ENCODE peak calls at places on chromosomes 4 and X, in four cellular contexts. G is K562, U is GM12878, Y is HL-60. J is an unnamed sample.

GRCh38 chr4:184845367-184846011 is 19.7 kb upstream of the ACSL1 start:
- DNase-seq in G (no peak), U (no peak), Y (no peak), J (no peak)

GRCh38 chr4:122855491-122855890 is 28.9 kb downstream of the FGF2 start:
- DNase-seq in G (no peak), U (no peak), Y (no peak), J (no peak)

GRCh38 chr4:5874811-5875465 is 17.9 kb downstream of the CRMP1 start:
- DNase-seq in G (no peak), U (no peak), Y (no peak), J (no peak)

GRCh38 chrX:40855932-40856515 is 120.7 kb upstream of the MED14 start:
- DNase-seq in G (no peak), U (no peak), Y (no peak), J (no peak)

GRCh38 chr4:167964766-167965373 is 127.5 kb upstream of the ANXA10 start:
- DNase-seq in G (no peak), U (no peak), Y (no peak), J (no peak)

GRCh38 chr4:23789765-23790164 is 100.1 kb downstream of the PPARGC1A start:
- DNase-seq in G (no peak), U (no peak), Y (no peak), J (no peak)

GRCh38 chr4:14862881-14863280 is 139.4 kb upstream of the CPEB2 start:
- DNase-seq in G (peak), U (no peak), Y (no peak), J (no peak)

GRCh38 chrX:107715331-107716044 is 60.1 kb downstream of the TSC22D3 start:
- DNase-seq in G (no peak), U (no peak), Y (no peak), J (no peak)

GRCh38 chr4:71236226-71236625 is 102.6 kb upstream of the SLC4A4 start:
- DNase-seq in G (no peak), U (no peak), Y (no peak), J (no peak)

GRCh38 chr4:71237626-71238025 is 101.2 kb upstream of the SLC4A4 start:
- DNase-seq in G (no peak), U (no peak), Y (no peak), J (no peak)

GRCh38 chr4:71232846-71233245 is 106.0 kb upstream of the SLC4A4 start:
- DNase-seq in G (no peak), U (no peak), Y (no peak), J (no peak)

GRCh38 chr4:71231753-71232420 is 106.9 kb upstream of the SLC4A4 start:
- DNase-seq in G (no peak), U (no peak), Y (no peak), J (no peak)

GRCh38 chr4:71235321-71236206 is 103.3 kb upstream of the SLC4A4 start:
- DNase-seq in G (no peak), U (no peak), Y (no peak), J (no peak)
- TF ChIP-seq POLR2AphosphoS5 in G (no peak), U (no peak), Y (no peak), J (no peak)

GRCh38 chr4:107991945-107992625 is 2.4 kb downstream of the HADH start:
- DNase-seq in G (no peak), U (no peak), Y (no peak), J (no peak)

GRCh38 chr4:107989537-107990386 is at the start of gene HADH:
- DNase-seq in G (peak), U (peak), Y (peak), J (peak)

GRCh38 chr4:107989162-107989536 is 540 bp upstream of the HADH start:
- DNase-seq in G (no peak), U (no peak), Y (no peak), J (no peak)

GRCh38 chr4:107988763-107989035 is 990 bp upstream of the HADH start:
- DNase-seq in G (no peak), U (no peak), Y (no peak), J (no peak)

DNA sequence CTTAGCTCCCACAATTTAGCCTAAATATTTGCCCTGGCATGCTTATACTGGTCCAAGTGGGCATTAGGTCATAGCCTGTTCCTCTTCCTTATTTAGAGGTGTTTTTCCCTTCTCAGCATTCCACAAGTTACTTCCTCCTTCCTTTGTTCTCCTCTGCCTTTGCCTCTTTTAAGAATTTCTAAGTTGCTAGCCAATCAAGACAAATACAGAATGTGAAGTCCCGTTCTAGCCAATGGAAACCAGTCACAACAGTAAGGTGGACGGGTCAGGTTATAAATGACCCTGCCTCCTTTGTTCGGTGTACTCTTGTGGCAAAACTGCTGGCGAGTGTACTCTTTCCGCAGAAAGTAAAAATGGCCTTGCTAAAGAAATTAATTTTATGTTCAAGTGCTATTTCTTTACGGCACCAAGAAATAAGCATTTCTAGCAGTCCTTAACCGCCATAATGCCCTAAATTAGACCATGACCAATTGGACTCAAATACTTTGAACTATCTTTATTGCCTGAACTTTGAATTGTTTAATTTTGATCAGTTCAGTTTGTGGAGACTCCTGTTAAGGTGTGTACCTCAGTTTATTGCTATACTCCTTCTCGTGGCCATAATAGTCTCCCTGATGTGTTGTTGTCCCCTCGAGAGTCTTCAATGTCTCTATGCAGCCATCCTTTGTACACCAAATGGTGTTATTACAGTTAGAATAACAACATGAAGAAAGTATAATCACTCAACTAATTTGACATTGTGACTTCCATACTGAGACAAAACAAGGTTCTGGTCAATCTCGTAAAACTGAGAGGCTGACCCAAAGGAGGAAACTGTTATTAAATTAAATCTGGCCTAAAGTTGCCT is 1.6 kb upstream of the HADH start:
- DNase-seq in G (no peak), U (no peak), Y (no peak), J (no peak)
- TF ChIP-seq SPI1 in G (no peak), U (no peak), Y (peak), J (no peak)

GRCh38 chr4:8365951-8366350 is 74.6 kb downstream of the ACOX3 start:
- DNase-seq in G (no peak), U (no peak), Y (no peak), J (no peak)
- TF ChIP-seq POLR2AphosphoS5 in G (no peak), U (no peak), Y (no peak), J (no peak)

DNA sequence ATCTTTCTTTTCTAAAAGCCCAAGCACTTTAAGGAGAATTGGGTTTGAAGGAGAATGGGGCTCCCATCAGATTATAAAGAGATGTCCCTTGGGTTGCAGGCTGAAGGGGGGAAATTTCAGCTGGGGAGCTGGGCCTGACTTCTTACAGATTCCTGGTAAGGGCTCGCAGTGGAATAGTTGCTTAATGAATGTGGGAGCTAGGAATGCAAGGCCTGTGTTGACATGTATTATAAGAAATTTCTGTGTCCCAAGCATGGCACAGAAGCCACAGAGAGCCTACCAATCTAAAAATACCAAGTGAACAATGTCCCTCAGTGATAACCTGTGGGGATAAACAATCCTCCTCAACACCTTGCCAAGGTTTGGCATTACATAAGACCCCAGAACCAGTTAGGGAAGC is 39.3 kb upstream of the WNK3 start:
- DNase-seq in G (no peak), U (no peak), Y (no peak), J (no peak)
- TF ChIP-seq SPI1 in G (no peak), U (no peak), Y (no peak), J (no peak)

DNA sequence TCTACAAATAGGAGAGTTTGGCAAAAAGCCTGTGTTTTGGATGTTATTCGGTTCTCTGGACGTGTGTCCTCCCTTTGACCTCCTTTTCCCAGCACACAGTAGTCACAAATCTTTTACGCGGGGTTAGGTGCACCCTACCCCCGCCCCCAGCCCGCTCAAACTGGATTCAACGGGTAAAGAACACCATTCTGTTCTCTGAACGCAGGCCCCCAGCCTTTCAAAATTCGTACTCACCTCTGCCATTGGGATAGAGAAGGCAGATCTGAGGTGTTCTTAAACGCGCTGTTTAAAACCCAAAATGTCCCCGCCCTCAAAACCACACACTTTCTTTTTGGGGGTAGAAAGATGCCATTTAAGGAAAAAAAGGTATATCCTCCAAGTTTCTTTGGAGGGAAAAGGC is 2.7 kb downstream of the LEF1 start:
- DNase-seq in G (no peak), U (no peak), Y (no peak), J (no peak)
- TF ChIP-seq POLR2AphosphoS5 in G (no peak), U (no peak), Y (no peak), J (no peak)

DNA sequence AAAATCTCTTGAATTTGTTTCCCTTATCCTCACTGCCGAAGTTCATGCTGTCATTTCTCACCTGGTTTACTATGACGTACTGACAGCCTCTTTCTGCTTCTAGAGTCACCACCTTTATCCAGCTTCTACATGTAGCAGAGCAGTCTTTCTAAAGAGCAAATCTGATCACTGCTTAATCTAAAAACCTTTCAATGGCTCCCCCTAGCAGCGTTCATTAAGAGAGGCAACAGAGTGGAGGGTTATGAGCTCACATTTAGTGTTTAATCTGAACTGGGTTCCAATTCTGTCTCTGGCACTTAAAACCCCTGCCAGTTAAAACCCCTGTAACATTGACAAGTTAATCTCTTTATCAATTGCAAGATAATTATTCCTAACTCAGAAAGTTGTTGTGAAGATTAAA is 4.4 kb downstream of the RBPJ start:
- DNase-seq in G (no peak), U (no peak), Y (no peak), J (no peak)
- TF ChIP-seq SPI1 in G (no peak), U (no peak), Y (no peak), J (no peak)

GRCh38 chrX:103687696-103688191 is 1.2 kb upstream of the MORF4L2 start:
- DNase-seq in G (peak), U (peak), Y (peak), J (no peak)
- TF ChIP-seq POLR2AphosphoS5 in G (peak), U (peak), Y (peak), J (no peak)

J was measured in GM12891.